ENCODE peak calls at places on chromosome 14, in six cellular contexts. One of them, this sample, is unnamed. For H3K27me3, H3K4me1 and H3K9me3, the result is how much of the 10 kb centered on the place peaks cover.

GRCh38 chr14:87745507-87746118 is 247.4 kb downstream of the GALC start:
- DNase-seq in endothelial cell of umbilical vein: no peak
- DNase-seq in lung: no peak
- DNase-seq in mesenchymal stem cell: peak
- DNase-seq in effector memory CD4-positive, alpha-beta T cell: no peak
- DNase-seq in breast epithelium: no peak
- DNase-seq in this sample: no peak

GRCh38 chr14:92867246-92867925 is 55.6 kb upstream of the CHGA start:
- DNase-seq in effector memory CD4-positive, alpha-beta T cell: no peak
- DNase-seq in mesenchymal stem cell: no peak
- DNase-seq in breast epithelium: no peak
- DNase-seq in lung: no peak
- DNase-seq in endothelial cell of umbilical vein: no peak
- DNase-seq in this sample: no peak

GRCh38 chr14:93135399-93135798 is 19.7 kb upstream of the ITPK1 start:
- DNase-seq in breast epithelium: peak
- DNase-seq in lung: no peak
- DNase-seq in mesenchymal stem cell: no peak
- DNase-seq in effector memory CD4-positive, alpha-beta T cell: no peak
- DNase-seq in endothelial cell of umbilical vein: no peak
- DNase-seq in this sample: no peak

GRCh38 chr14:85535916-85536834 is 6.2 kb downstream of the FLRT2 start:
- DNase-seq in breast epithelium: no peak
- DNase-seq in effector memory CD4-positive, alpha-beta T cell: no peak
- DNase-seq in lung: no peak
- DNase-seq in endothelial cell of umbilical vein: peak
- DNase-seq in mesenchymal stem cell: peak
- DNase-seq in this sample: no peak

GRCh38 chr14:75675265-75675960 is 14.4 kb downstream of the TTLL5 start:
- DNase-seq in breast epithelium: no peak
- DNase-seq in endothelial cell of umbilical vein: no peak
- DNase-seq in effector memory CD4-positive, alpha-beta T cell: no peak
- DNase-seq in mesenchymal stem cell: peak
- DNase-seq in lung: no peak
- DNase-seq in this sample: no peak

GRCh38 chr14:77278461-77279230 is 7.6 kb upstream of the NGB start:
- DNase-seq in endothelial cell of umbilical vein: no peak
- DNase-seq in mesenchymal stem cell: no peak
- DNase-seq in lung: no peak
- DNase-seq in effector memory CD4-positive, alpha-beta T cell: no peak
- DNase-seq in breast epithelium: no peak
- DNase-seq in this sample: no peak

GRCh38 chr14:26597136-26598080 is at the start of gene NOVA1:
- DNase-seq in effector memory CD4-positive, alpha-beta T cell: no peak
- DNase-seq in mesenchymal stem cell: peak
- DNase-seq in endothelial cell of umbilical vein: peak
- DNase-seq in lung: no peak
- DNase-seq in breast epithelium: peak
- DNase-seq in this sample: no peak

GRCh38 chr14:50417853-50418252 is 21.2 kb upstream of the CDKL1 start:
- DNase-seq in breast epithelium: no peak
- DNase-seq in mesenchymal stem cell: no peak
- DNase-seq in endothelial cell of umbilical vein: no peak
- DNase-seq in effector memory CD4-positive, alpha-beta T cell: no peak
- DNase-seq in lung: no peak
- DNase-seq in this sample: no peak

GRCh38 chr14:51478241-51478640 is 173.5 kb upstream of the FRMD6 start:
- DNase-seq in endothelial cell of umbilical vein: no peak
- DNase-seq in effector memory CD4-positive, alpha-beta T cell: no peak
- DNase-seq in mesenchymal stem cell: no peak
- DNase-seq in lung: no peak
- DNase-seq in breast epithelium: no peak
- DNase-seq in this sample: no peak

GRCh38 chr14:34496007-34496678 is 34.1 kb upstream of the SPTSSA start:
- DNase-seq in breast epithelium: no peak
- DNase-seq in endothelial cell of umbilical vein: no peak
- DNase-seq in effector memory CD4-positive, alpha-beta T cell: no peak
- DNase-seq in mesenchymal stem cell: no peak
- DNase-seq in lung: peak
- DNase-seq in this sample: no peak

GRCh38 chr14:30273564-30273880 is 285.4 kb upstream of the G2E3 start:
- DNase-seq in effector memory CD4-positive, alpha-beta T cell: no peak
- DNase-seq in endothelial cell of umbilical vein: no peak
- DNase-seq in mesenchymal stem cell: no peak
- DNase-seq in lung: no peak
- DNase-seq in breast epithelium: no peak
- DNase-seq in this sample: no peak

GRCh38 chr14:36424478-36425102 is 95.4 kb downstream of the NKX2-1 start:
- DNase-seq in mesenchymal stem cell: no peak
- DNase-seq in effector memory CD4-positive, alpha-beta T cell: no peak
- DNase-seq in breast epithelium: no peak
- DNase-seq in endothelial cell of umbilical vein: no peak
- DNase-seq in lung: no peak
- DNase-seq in this sample: no peak

GRCh38 chr14:35051796-35052195 is 5.7 kb downstream of the FAM177A1 start:
- DNase-seq in endothelial cell of umbilical vein: no peak
- DNase-seq in lung: no peak
- DNase-seq in mesenchymal stem cell: peak
- DNase-seq in breast epithelium: no peak
- DNase-seq in effector memory CD4-positive, alpha-beta T cell: no peak
- DNase-seq in this sample: no peak

GRCh38 chr14:35993512-35993960 is 167.4 kb downstream of the BRMS1L start:
- DNase-seq in lung: no peak
- DNase-seq in breast epithelium: no peak
- DNase-seq in effector memory CD4-positive, alpha-beta T cell: no peak
- DNase-seq in endothelial cell of umbilical vein: no peak
- DNase-seq in mesenchymal stem cell: no peak
- DNase-seq in this sample: no peak

GRCh38 chr14:20612403-20612802 is 21.2 kb upstream of the RNASE12 start:
- DNase-seq in effector memory CD4-positive, alpha-beta T cell: no peak
- DNase-seq in breast epithelium: no peak
- DNase-seq in lung: no peak
- DNase-seq in mesenchymal stem cell: no peak
- DNase-seq in endothelial cell of umbilical vein: no peak
- DNase-seq in this sample: no peak

GRCh38 chr14:64736271-64737131 is 32.3 kb downstream of the PLEKHG3 start:
- DNase-seq in breast epithelium: no peak
- DNase-seq in lung: no peak
- DNase-seq in effector memory CD4-positive, alpha-beta T cell: no peak
- DNase-seq in mesenchymal stem cell: no peak
- DNase-seq in endothelial cell of umbilical vein: no peak
- DNase-seq in this sample: no peak

GRCh38 chr14:91295276-91295845 is 50.9 kb upstream of the GPR68 start:
- DNase-seq in endothelial cell of umbilical vein: no peak
- DNase-seq in lung: no peak
- DNase-seq in effector memory CD4-positive, alpha-beta T cell: no peak
- DNase-seq in breast epithelium: no peak
- DNase-seq in mesenchymal stem cell: no peak
- DNase-seq in this sample: no peak

GRCh38 chr14:24195186-24196070 is at the start of gene TM9SF1:
- DNase-seq in lung: peak
- DNase-seq in breast epithelium: peak
- DNase-seq in mesenchymal stem cell: peak
- DNase-seq in endothelial cell of umbilical vein: peak
- DNase-seq in effector memory CD4-positive, alpha-beta T cell: peak
- DNase-seq in this sample: peak

GRCh38 chr14:53879022-53879686 is 77.5 kb downstream of the BMP4 start:
- DNase-seq in effector memory CD4-positive, alpha-beta T cell: no peak
- DNase-seq in breast epithelium: no peak
- DNase-seq in mesenchymal stem cell: no peak
- DNase-seq in endothelial cell of umbilical vein: peak
- DNase-seq in lung: no peak
- DNase-seq in this sample: no peak

GRCh38 chr14:94427016-94427613 is 25.5 kb downstream of the SERPINA11 start:
- DNase-seq in mesenchymal stem cell: no peak
- DNase-seq in lung: no peak
- DNase-seq in effector memory CD4-positive, alpha-beta T cell: no peak
- DNase-seq in endothelial cell of umbilical vein: no peak
- DNase-seq in breast epithelium: no peak
- DNase-seq in this sample: no peak

GRCh38 chr14:89425931-89426330 is 8.9 kb upstream of the FOXN3 start:
- DNase-seq in breast epithelium: no peak
- DNase-seq in endothelial cell of umbilical vein: peak
- DNase-seq in lung: no peak
- DNase-seq in effector memory CD4-positive, alpha-beta T cell: no peak
- DNase-seq in mesenchymal stem cell: peak
- DNase-seq in this sample: no peak

GRCh38 chr14:21241218-21241819 is 27.9 kb downstream of the HNRNPC start:
- DNase-seq in mesenchymal stem cell: peak
- DNase-seq in effector memory CD4-positive, alpha-beta T cell: no peak
- DNase-seq in lung: no peak
- DNase-seq in endothelial cell of umbilical vein: peak
- DNase-seq in breast epithelium: no peak
- DNase-seq in this sample: no peak

GRCh38 chr14:68947802-68948201 is 31.3 kb downstream of the ACTN1 start:
- DNase-seq in endothelial cell of umbilical vein: no peak
- DNase-seq in lung: no peak
- DNase-seq in breast epithelium: no peak
- DNase-seq in mesenchymal stem cell: peak
- DNase-seq in effector memory CD4-positive, alpha-beta T cell: no peak
- DNase-seq in this sample: no peak

GRCh38 chr14:52000019-52000582 is 10.8 kb downstream of the RTRAF start:
- DNase-seq in endothelial cell of umbilical vein: no peak
- DNase-seq in breast epithelium: no peak
- DNase-seq in mesenchymal stem cell: no peak
- DNase-seq in lung: no peak
- DNase-seq in effector memory CD4-positive, alpha-beta T cell: no peak
- DNase-seq in this sample: no peak

GRCh38 chr14:89747146-89747545 is 207.4 kb downstream of the EFCAB11 start:
- DNase-seq in mesenchymal stem cell: no peak
- DNase-seq in lung: no peak
- DNase-seq in breast epithelium: no peak
- DNase-seq in endothelial cell of umbilical vein: no peak
- DNase-seq in effector memory CD4-positive, alpha-beta T cell: no peak
- DNase-seq in this sample: no peak

GRCh38 chr14:76057914-76058313 is 72.4 kb downstream of the IFT43 start:
- DNase-seq in effector memory CD4-positive, alpha-beta T cell: no peak
- DNase-seq in lung: no peak
- DNase-seq in mesenchymal stem cell: no peak
- DNase-seq in endothelial cell of umbilical vein: no peak
- DNase-seq in breast epithelium: no peak
- DNase-seq in this sample: no peak

GRCh38 chr14:94124582-94125377 is 4.6 kb downstream of the IFI27L2 start:
- DNase-seq in endothelial cell of umbilical vein: no peak
- DNase-seq in effector memory CD4-positive, alpha-beta T cell: no peak
- DNase-seq in lung: no peak
- DNase-seq in mesenchymal stem cell: no peak
- DNase-seq in breast epithelium: no peak
- DNase-seq in this sample: no peak

GRCh38 chr14:63273717-63274673 is 44.7 kb downstream of the GPHB5 start:
- DNase-seq in mesenchymal stem cell: no peak
- DNase-seq in endothelial cell of umbilical vein: no peak
- DNase-seq in breast epithelium: no peak
- DNase-seq in effector memory CD4-positive, alpha-beta T cell: no peak
- DNase-seq in lung: peak
- DNase-seq in this sample: no peak

GRCh38 chr14:61355892-61356325 is 34.5 kb downstream of the PRKCH start:
- DNase-seq in effector memory CD4-positive, alpha-beta T cell: peak
- DNase-seq in lung: peak
- DNase-seq in mesenchymal stem cell: no peak
- DNase-seq in endothelial cell of umbilical vein: peak
- DNase-seq in breast epithelium: peak
- DNase-seq in this sample: no peak

DNA sequence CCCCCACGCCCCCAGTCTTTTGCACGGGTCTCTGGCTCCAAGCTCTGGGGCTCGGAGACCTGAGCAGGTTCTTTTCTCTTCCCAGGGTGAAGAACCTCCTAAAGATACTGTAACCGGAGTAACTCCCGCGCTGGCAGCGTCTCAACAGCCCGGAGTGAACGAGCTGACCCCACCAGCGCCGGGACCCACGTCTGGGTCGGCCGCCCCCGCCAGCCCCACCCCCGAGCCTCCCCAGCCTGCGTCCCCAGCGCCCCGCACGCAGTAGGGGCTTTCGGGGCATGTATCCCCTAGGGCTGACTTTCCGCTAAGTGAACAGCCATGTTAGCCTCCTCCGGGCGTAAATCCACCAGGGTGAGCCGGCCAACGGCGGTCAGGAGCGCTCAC is 834 bp downstream of the SLC35F4 start:
- DNase-seq in effector memory CD4-positive, alpha-beta T cell: no peak
- DNase-seq in endothelial cell of umbilical vein: no peak
- DNase-seq in lung: no peak
- DNase-seq in breast epithelium: no peak
- DNase-seq in mesenchymal stem cell: no peak
- DNase-seq in this sample: no peak
- H3K27me3 ChIP-seq in effector memory CD4-positive, alpha-beta T cell: under half
- H3K27me3 ChIP-seq in endothelial cell of umbilical vein: under half
- H3K27me3 ChIP-seq in lung: under half
- H3K27me3 ChIP-seq in breast epithelium: half or more
- H3K27me3 ChIP-seq in mesenchymal stem cell: half or more
- H3K27me3 ChIP-seq in this sample: under half

GRCh38 chr14:55671641-55672040 is 91.6 kb downstream of the KTN1 start:
- DNase-seq in lung: no peak
- DNase-seq in breast epithelium: no peak
- DNase-seq in mesenchymal stem cell: no peak
- DNase-seq in endothelial cell of umbilical vein: no peak
- DNase-seq in effector memory CD4-positive, alpha-beta T cell: no peak
- DNase-seq in this sample: no peak

GRCh38 chr14:55673048-55673447 is 93.0 kb downstream of the KTN1 start:
- DNase-seq in endothelial cell of umbilical vein: no peak
- DNase-seq in effector memory CD4-positive, alpha-beta T cell: no peak
- DNase-seq in lung: no peak
- DNase-seq in breast epithelium: no peak
- DNase-seq in mesenchymal stem cell: no peak
- DNase-seq in this sample: no peak
- H3K4me1 ChIP-seq in endothelial cell of umbilical vein: under half
- H3K4me1 ChIP-seq in effector memory CD4-positive, alpha-beta T cell: under half
- H3K4me1 ChIP-seq in lung: under half
- H3K4me1 ChIP-seq in breast epithelium: under half
- H3K4me1 ChIP-seq in mesenchymal stem cell: under half
- H3K4me1 ChIP-seq in this sample: under half

GRCh38 chr14:106141242-106142220 is 615.1 kb downstream of the TMEM121 start:
- DNase-seq in breast epithelium: no peak
- DNase-seq in lung: no peak
- DNase-seq in endothelial cell of umbilical vein: no peak
- DNase-seq in effector memory CD4-positive, alpha-beta T cell: peak
- DNase-seq in mesenchymal stem cell: no peak
- DNase-seq in this sample: peak
- H3K9me3 ChIP-seq in breast epithelium: under half
- H3K9me3 ChIP-seq in lung: under half
- H3K9me3 ChIP-seq in endothelial cell of umbilical vein: under half
- H3K9me3 ChIP-seq in effector memory CD4-positive, alpha-beta T cell: under half
- H3K9me3 ChIP-seq in mesenchymal stem cell: under half
- H3K9me3 ChIP-seq in this sample: under half

DNA sequence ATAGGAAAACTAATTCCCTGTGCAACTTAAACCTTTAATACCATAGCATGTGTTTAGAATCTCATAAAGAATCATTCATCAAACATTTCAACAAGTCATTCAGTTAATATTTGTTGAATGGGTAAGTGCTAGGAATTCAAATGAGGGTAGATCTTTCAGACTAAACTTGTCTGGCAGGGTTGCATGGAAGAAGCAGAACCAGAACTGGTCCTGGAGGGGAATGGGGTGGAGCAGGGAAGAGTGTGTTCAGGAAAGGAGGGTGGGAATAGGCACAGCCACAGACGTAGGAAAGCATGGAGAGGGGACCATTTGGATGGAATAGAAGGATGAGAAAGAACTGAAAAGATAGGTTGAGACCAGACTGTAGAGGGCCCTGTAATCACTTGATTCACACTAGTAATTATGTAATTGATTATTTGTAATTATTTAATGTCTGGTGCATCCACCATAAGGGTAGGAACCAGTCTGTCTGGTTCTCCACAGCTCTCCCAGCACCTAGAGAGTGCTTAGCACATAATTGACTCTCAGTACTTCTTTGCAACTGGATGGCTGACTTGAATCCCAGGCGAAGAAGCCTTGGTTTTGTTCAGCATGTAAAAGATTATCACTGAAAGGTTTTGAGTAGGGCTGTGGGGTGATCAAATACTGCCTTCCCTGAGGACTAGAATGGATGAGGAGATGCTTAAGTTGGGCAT is 3.0 kb upstream of the MAP3K9 start:
- DNase-seq in mesenchymal stem cell: no peak
- DNase-seq in endothelial cell of umbilical vein: no peak
- DNase-seq in lung: peak
- DNase-seq in effector memory CD4-positive, alpha-beta T cell: no peak
- DNase-seq in breast epithelium: no peak
- DNase-seq in this sample: no peak
- H3K27me3 ChIP-seq in mesenchymal stem cell: under half
- H3K27me3 ChIP-seq in endothelial cell of umbilical vein: under half
- H3K27me3 ChIP-seq in lung: under half
- H3K27me3 ChIP-seq in effector memory CD4-positive, alpha-beta T cell: under half
- H3K27me3 ChIP-seq in breast epithelium: under half
- H3K27me3 ChIP-seq in this sample: under half

This sample was measured in naive thymus-derived CD4-positive, alpha-beta T cell.